ENCODE peak calls at places on chromosomes 4 and X, in four cellular contexts. One of them, this sample, is unnamed.

GRCh38 chrX:134671207-134671750 is 13.0 kb upstream of the PLAC1 start:
- DNase-seq in colonic mucosa: no peak
- DNase-seq in endothelial cell of umbilical vein: peak; percentile 83
- DNase-seq in astrocyte: no peak
- DNase-seq in this sample: peak; percentile 35

GRCh38 chr4:6009452-6009851 is 8.8 kb downstream of the C4orf50 start:
- DNase-seq in endothelial cell of umbilical vein: no peak
- DNase-seq in colonic mucosa: no peak
- DNase-seq in astrocyte: no peak
- DNase-seq in this sample: no peak

GRCh38 chr4:29704059-29704458 is 1016.1 kb upstream of the PCDH7 start:
- DNase-seq in astrocyte: no peak
- DNase-seq in endothelial cell of umbilical vein: no peak
- DNase-seq in colonic mucosa: no peak
- DNase-seq in this sample: no peak

GRCh38 chrX:8179653-8180052 is 8.6 kb upstream of the VCX2 start:
- DNase-seq in endothelial cell of umbilical vein: no peak
- DNase-seq in colonic mucosa: no peak
- DNase-seq in astrocyte: no peak
- DNase-seq in this sample: no peak

GRCh38 chrX:8084023-8084422 is 87.0 kb downstream of the VCX2 start:
- DNase-seq in colonic mucosa: no peak
- DNase-seq in endothelial cell of umbilical vein: no peak
- DNase-seq in astrocyte: peak; percentile 93
- DNase-seq in this sample: peak; percentile 78

GRCh38 chrX:65528705-65529340 is 5.8 kb downstream of the LAS1L start:
- DNase-seq in colonic mucosa: peak; percentile 59
- DNase-seq in astrocyte: no peak
- DNase-seq in endothelial cell of umbilical vein: peak; percentile 19
- DNase-seq in this sample: peak; percentile 21

GRCh38 chr4:8328866-8329559 is 59.5 kb downstream of the HTRA3 start:
- DNase-seq in colonic mucosa: no peak
- DNase-seq in endothelial cell of umbilical vein: no peak
- DNase-seq in astrocyte: no peak
- DNase-seq in this sample: no peak

GRCh38 chr4:185573651-185574199 is 38.4 kb upstream of the PDLIM3 start:
- DNase-seq in colonic mucosa: no peak
- DNase-seq in astrocyte: peak; percentile 80
- DNase-seq in endothelial cell of umbilical vein: peak; percentile 84
- DNase-seq in this sample: peak; percentile 66

GRCh38 chr4:185470503-185471195 is 884 bp downstream of the CCDC110 start:
- DNase-seq in endothelial cell of umbilical vein: peak; percentile 52
- DNase-seq in astrocyte: no peak
- DNase-seq in colonic mucosa: peak; percentile 78
- DNase-seq in this sample: peak; percentile 20

GRCh38 chrX:42143866-42144592 is 220.7 kb upstream of the CASK start:
- DNase-seq in colonic mucosa: no peak
- DNase-seq in endothelial cell of umbilical vein: no peak
- DNase-seq in astrocyte: no peak
- DNase-seq in this sample: no peak

GRCh38 chrX:371907-372306 is 14.8 kb downstream of the PPP2R3B start:
- DNase-seq in colonic mucosa: no peak
- DNase-seq in endothelial cell of umbilical vein: no peak
- DNase-seq in astrocyte: no peak
- DNase-seq in this sample: no peak

GRCh38 chr4:147790412-147790811 is 58.5 kb downstream of the ARHGAP10 start:
- DNase-seq in endothelial cell of umbilical vein: no peak
- DNase-seq in colonic mucosa: no peak
- DNase-seq in astrocyte: no peak
- DNase-seq in this sample: no peak

GRCh38 chrX:9644335-9644734 is 121.3 kb downstream of the GPR143 start:
- DNase-seq in endothelial cell of umbilical vein: no peak
- DNase-seq in colonic mucosa: no peak
- DNase-seq in astrocyte: no peak
- DNase-seq in this sample: no peak

GRCh38 chrX:69179380-69179911 is 14.2 kb upstream of the PJA1 start:
- DNase-seq in astrocyte: peak; percentile 27
- DNase-seq in endothelial cell of umbilical vein: no peak
- DNase-seq in colonic mucosa: no peak
- DNase-seq in this sample: peak; percentile 24

GRCh38 chrX:6227445-6227820 is 1.2 kb downstream of the NLGN4X start:
- DNase-seq in endothelial cell of umbilical vein: no peak
- DNase-seq in colonic mucosa: no peak
- DNase-seq in astrocyte: no peak
- DNase-seq in this sample: peak; percentile 3

GRCh38 chr4:107838138-107838618 is 13.4 kb downstream of the SGMS2 start:
- DNase-seq in colonic mucosa: no peak
- DNase-seq in endothelial cell of umbilical vein: no peak
- DNase-seq in astrocyte: no peak
- DNase-seq in this sample: peak; percentile 40

GRCh38 chr4:135371137-135371536 is 1169.5 kb upstream of the PABPC4L start:
- DNase-seq in colonic mucosa: no peak
- DNase-seq in endothelial cell of umbilical vein: no peak
- DNase-seq in astrocyte: no peak
- DNase-seq in this sample: no peak

GRCh38 chr4:142265536-142265935 is 580.6 kb downstream of the INPP4B start:
- DNase-seq in colonic mucosa: no peak
- DNase-seq in endothelial cell of umbilical vein: peak; percentile 70
- DNase-seq in astrocyte: peak; percentile 63
- DNase-seq in this sample: peak; percentile 81

GRCh38 chrX:118551426-118551825 is 55.8 kb downstream of the DOCK11 start:
- DNase-seq in astrocyte: no peak
- DNase-seq in endothelial cell of umbilical vein: no peak
- DNase-seq in colonic mucosa: no peak
- DNase-seq in this sample: no peak

GRCh38 chr4:24130637-24131036 is 240.8 kb upstream of the PPARGC1A start:
- DNase-seq in astrocyte: no peak
- DNase-seq in colonic mucosa: no peak
- DNase-seq in endothelial cell of umbilical vein: no peak
- DNase-seq in this sample: no peak

GRCh38 chr4:86831262-86832090 is 17.7 kb downstream of the SLC10A6 start:
- DNase-seq in endothelial cell of umbilical vein: no peak
- DNase-seq in colonic mucosa: no peak
- DNase-seq in astrocyte: peak; percentile 94
- DNase-seq in this sample: peak; percentile 92

GRCh38 chrX:68992998-68993397 is 164.2 kb downstream of the EFNB1 start:
- DNase-seq in endothelial cell of umbilical vein: no peak
- DNase-seq in astrocyte: no peak
- DNase-seq in colonic mucosa: no peak
- DNase-seq in this sample: no peak

GRCh38 chr4:87390931-87391782 is at the start of gene HSD17B11:
- DNase-seq in colonic mucosa: peak; percentile 97
- DNase-seq in astrocyte: peak; percentile 90
- DNase-seq in endothelial cell of umbilical vein: peak; percentile 93
- DNase-seq in this sample: peak; percentile 95

GRCh38 chr4:71181332-71181731 is 157.5 kb upstream of the SLC4A4 start:
- DNase-seq in astrocyte: no peak
- DNase-seq in colonic mucosa: no peak
- DNase-seq in endothelial cell of umbilical vein: no peak
- DNase-seq in this sample: peak; percentile 24

GRCh38 chrX:13899607-13900006 is 82.7 kb upstream of the GPM6B start:
- DNase-seq in colonic mucosa: no peak
- DNase-seq in endothelial cell of umbilical vein: peak; percentile 15
- DNase-seq in astrocyte: peak; percentile 86
- DNase-seq in this sample: peak; percentile 88

DNA sequence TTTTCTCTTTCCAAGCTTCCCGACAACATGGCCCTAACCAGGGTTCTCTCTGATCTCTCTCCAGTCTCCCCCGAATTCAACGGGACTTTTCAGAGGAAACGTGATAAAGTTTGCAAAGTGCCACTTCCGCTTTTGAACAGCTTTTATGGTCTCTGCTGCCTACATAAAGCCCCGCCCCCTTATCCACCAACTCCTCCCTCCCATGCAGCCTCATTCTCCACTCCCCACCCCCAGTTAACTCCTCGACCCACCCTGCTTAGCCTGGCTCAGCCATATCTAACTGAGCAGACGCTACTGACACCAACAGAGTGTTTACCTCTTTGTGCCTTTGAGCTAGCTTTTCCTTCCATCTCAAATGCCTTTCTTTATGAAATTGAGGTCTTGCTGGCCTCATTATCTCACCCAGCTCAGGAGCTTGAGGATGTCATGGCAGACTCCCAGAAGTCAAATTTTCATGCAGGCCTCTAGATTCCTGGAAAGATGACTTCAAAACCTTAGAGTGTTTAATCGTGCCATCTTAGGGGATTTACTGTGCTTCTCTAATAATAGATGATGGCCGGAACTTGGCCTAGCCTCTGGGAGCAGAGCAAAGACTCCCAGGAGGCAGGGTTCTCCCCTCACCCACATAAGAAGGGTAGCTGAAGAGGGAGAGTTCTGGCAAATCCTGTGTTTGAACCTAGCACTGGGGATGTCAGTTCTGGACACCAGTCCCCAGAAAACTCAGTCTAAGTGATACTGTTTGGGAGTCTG is 606.0 kb downstream of the BCOR start:
- DNase-seq in colonic mucosa: peak; percentile 37
- DNase-seq in astrocyte: no peak
- DNase-seq in endothelial cell of umbilical vein: no peak
- DNase-seq in this sample: no peak
- H3K9ac ChIP-seq in colonic mucosa: no peak overlapping the region
- H3K9ac ChIP-seq in astrocyte: no peak overlapping the region
- H3K9ac ChIP-seq in endothelial cell of umbilical vein: no peak overlapping the region
- H3K9ac ChIP-seq in this sample: no peak overlapping the region

GRCh38 chr4:163755013-163755412 is 260.5 kb downstream of the TMA16 start:
- DNase-seq in astrocyte: peak; percentile 8
- DNase-seq in endothelial cell of umbilical vein: no peak
- DNase-seq in colonic mucosa: no peak
- DNase-seq in this sample: peak; percentile 63
- TF ChIP-seq CTCF in astrocyte: peak; percentile 55
- TF ChIP-seq CTCF in endothelial cell of umbilical vein: no peak
- TF ChIP-seq CTCF in colonic mucosa: no peak
- TF ChIP-seq CTCF in this sample: peak; percentile 53

GRCh38 chr4:123193802-123194201 is 202.8 kb upstream of the SPRY1 start:
- DNase-seq in astrocyte: no peak
- DNase-seq in colonic mucosa: no peak
- DNase-seq in endothelial cell of umbilical vein: no peak
- DNase-seq in this sample: no peak
- H3K27ac ChIP-seq in astrocyte: no peak overlapping the region
- H3K27ac ChIP-seq in colonic mucosa: no peak overlapping the region
- H3K27ac ChIP-seq in endothelial cell of umbilical vein: no peak overlapping the region
- H3K27ac ChIP-seq in this sample: no peak overlapping the region

DNA sequence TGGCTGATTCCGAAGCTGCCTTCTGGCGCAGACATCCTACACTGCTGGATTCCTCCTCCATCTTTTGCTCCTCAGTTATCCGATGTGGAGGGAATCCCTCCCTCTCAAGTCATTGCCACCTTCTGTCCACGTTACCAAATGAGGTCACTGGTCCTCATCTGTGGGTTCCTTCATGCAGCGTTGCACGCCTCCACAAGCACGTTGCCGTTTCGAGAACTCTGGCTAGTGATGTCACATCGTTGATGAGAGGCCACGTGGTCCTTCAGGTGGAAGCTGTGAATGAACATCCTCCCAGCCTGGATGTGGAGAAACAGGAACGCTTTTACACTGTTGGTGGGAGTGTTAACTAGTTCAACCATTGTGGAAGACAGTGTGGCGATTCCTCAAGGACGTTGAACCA is 323.2 kb downstream of the DHRSX start:
- DNase-seq in astrocyte: no peak
- DNase-seq in endothelial cell of umbilical vein: no peak
- DNase-seq in colonic mucosa: no peak
- DNase-seq in this sample: no peak
- H3K9ac ChIP-seq in astrocyte: no peak overlapping the region
- H3K9ac ChIP-seq in endothelial cell of umbilical vein: no peak overlapping the region
- H3K9ac ChIP-seq in colonic mucosa: no peak overlapping the region
- H3K9ac ChIP-seq in this sample: no peak overlapping the region

DNA sequence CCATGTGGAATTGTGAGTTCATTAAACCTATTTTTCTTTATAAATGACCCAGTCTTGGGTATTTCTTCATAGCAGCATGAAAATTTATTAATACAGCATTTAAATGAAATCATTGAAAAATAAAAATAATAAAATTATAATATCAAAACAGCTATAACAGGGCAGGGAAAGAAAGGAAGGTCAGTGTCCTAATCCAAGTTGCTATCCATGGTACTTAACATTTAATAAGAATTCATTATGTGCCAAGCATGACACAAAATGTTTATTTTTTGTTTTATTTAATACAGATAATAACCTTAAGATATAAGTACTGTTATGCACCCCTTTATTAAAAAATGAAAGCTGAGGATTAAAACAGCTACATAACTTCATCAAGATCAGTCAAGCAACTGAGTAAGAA is 838.4 kb downstream of the RAB28 start:
- DNase-seq in endothelial cell of umbilical vein: no peak
- DNase-seq in astrocyte: no peak
- DNase-seq in colonic mucosa: no peak
- DNase-seq in this sample: no peak
- TF ChIP-seq CTCF in endothelial cell of umbilical vein: no peak
- TF ChIP-seq CTCF in astrocyte: no peak
- TF ChIP-seq CTCF in colonic mucosa: no peak
- TF ChIP-seq CTCF in this sample: no peak

DNA sequence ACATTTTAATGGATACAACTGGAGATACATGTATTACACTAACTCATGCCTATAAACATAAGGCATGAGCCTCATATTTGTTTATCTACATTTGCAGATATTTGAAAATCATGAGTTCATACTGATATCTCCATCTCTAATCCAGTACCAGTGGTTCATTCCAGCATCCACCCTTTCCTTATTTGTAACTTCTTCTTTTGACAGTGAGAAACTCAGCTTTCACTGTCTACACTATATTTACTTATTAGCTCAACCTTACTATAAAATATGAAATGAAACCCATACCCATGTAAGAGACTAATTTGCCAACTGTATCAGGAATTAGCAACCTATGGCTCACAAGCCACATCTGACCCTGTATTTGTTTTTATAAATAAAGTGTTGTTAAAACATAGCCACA is 161.9 kb upstream of the GPRIN3 start:
- DNase-seq in colonic mucosa: no peak
- DNase-seq in endothelial cell of umbilical vein: no peak
- DNase-seq in astrocyte: no peak
- DNase-seq in this sample: peak; percentile 48
- H3K27ac ChIP-seq in colonic mucosa: no peak overlapping the region
- H3K27ac ChIP-seq in endothelial cell of umbilical vein: no peak overlapping the region
- H3K27ac ChIP-seq in astrocyte: peak overlapping the region; percentile 63
- H3K27ac ChIP-seq in this sample: peak overlapping the region; percentile 75

DNA sequence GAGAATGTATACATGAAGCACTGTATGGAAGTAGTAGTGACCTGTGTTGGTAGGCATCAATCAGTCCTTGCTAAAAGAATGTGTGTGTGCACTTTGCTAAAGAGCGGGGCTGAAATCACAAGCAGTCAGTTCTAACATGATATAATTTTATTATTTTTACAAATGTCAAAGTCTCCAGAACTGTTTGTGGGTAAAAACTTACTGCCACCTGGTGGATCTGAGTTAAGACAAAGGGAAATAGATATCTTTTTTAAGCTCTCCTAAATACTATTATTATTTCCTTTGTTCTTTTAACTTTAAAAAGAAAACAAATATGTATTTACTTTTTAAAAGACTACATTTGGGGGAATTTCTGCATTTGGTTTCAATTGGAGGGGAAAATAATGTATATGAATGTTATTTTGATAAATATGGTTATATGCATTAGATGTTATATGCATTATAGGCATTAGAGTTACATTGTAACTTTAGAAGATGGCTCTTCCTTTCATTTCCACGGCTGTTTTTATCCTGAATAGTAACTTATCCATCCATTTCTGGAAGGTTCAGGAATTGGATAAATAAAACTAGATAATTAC is 7.8 kb upstream of the CLOCK start:
- DNase-seq in endothelial cell of umbilical vein: peak; percentile 55
- DNase-seq in astrocyte: no peak
- DNase-seq in colonic mucosa: no peak
- DNase-seq in this sample: peak; percentile 46
- H3K9ac ChIP-seq in endothelial cell of umbilical vein: no peak overlapping the region
- H3K9ac ChIP-seq in astrocyte: no peak overlapping the region
- H3K9ac ChIP-seq in colonic mucosa: no peak overlapping the region
- H3K9ac ChIP-seq in this sample: no peak overlapping the region